ENCODE peak calls at places on chromosomes 2 and 18, in four cellular contexts. F is OCI-M1; Q is uterus; I is activated CD4-positive, CD25-positive, alpha-beta regulatory T cell. Z is an unnamed sample.

GRCh38 chr2:10030311-10030736 is 13.0 kb upstream of the KLF11 start:
- DNase-seq in F (peak), Q (no peak), I (no peak), Z (no peak)

GRCh38 chr18:63540131-63540530 is 2.0 kb upstream of the SERPINB12 start:
- DNase-seq in F (no peak), Q (no peak), I (no peak), Z (no peak)

GRCh38 chr18:29218101-29218500 is 1041.2 kb upstream of the CDH2 start:
- DNase-seq in F (no peak), Q (no peak), I (no peak), Z (no peak)

GRCh38 chr2:109151519-109151918 is 22.5 kb downstream of the SH3RF3 start:
- DNase-seq in F (no peak), Q (no peak), I (no peak), Z (no peak)

GRCh38 chr18:42310956-42311355 is 355.9 kb downstream of the PIK3C3 start:
- DNase-seq in F (no peak), Q (no peak), I (no peak), Z (no peak)

GRCh38 chr2:188922191-188922590 is 52.0 kb upstream of the COL3A1 start:
- DNase-seq in F (no peak), Q (no peak), I (no peak), Z (no peak)

GRCh38 chr2:8524388-8524787 is 157.5 kb upstream of the ID2 start:
- DNase-seq in F (no peak), Q (no peak), I (no peak), Z (no peak)

GRCh38 chr2:36449213-36449612 is 93.6 kb downstream of the CRIM1 start:
- DNase-seq in F (no peak), Q (no peak), I (no peak), Z (no peak)

GRCh38 chr18:36365836-36366775 is 68.6 kb downstream of the FHOD3 start:
- DNase-seq in F (no peak), Q (no peak), I (no peak), Z (no peak)

GRCh38 chr2:75465317-75465998 is 95.3 kb downstream of the EVA1A start:
- DNase-seq in F (no peak), Q (no peak), I (no peak), Z (no peak)

GRCh38 chr18:34818069-34818468 is 108.0 kb downstream of the DTNA start:
- DNase-seq in F (no peak), Q (no peak), I (no peak), Z (no peak)

GRCh38 chr2:67625671-67626070 is 228.5 kb downstream of the ETAA1 start:
- DNase-seq in F (no peak), Q (no peak), I (no peak), Z (no peak)

GRCh38 chr18:36485772-36486171 is 188.3 kb downstream of the FHOD3 start:
- DNase-seq in F (no peak), Q (no peak), I (no peak), Z (no peak)

GRCh38 chr18:44917865-44918476 is 237.3 kb downstream of the SETBP1 start:
- DNase-seq in F (no peak), Q (no peak), I (no peak), Z (no peak)

GRCh38 chr2:41182961-41183360 is 731.1 kb upstream of the SLC8A1 start:
- DNase-seq in F (no peak), Q (no peak), I (no peak), Z (no peak)

GRCh38 chr2:183229386-183229785 is 105.1 kb downstream of the NUP35 start:
- DNase-seq in F (no peak), Q (no peak), I (no peak), Z (no peak)

GRCh38 chr18:75828379-75828778 is 400.9 kb upstream of the SMIM21 start:
- DNase-seq in F (no peak), Q (no peak), I (no peak), Z (no peak)

GRCh38 chr2:113253453-113253852 is 25.3 kb downstream of the PAX8 start:
- DNase-seq in F (no peak), Q (no peak), I (no peak), Z (no peak)

GRCh38 chr18:52160652-52161051 is 179.3 kb upstream of the DCC start:
- DNase-seq in F (no peak), Q (no peak), I (no peak), Z (no peak)

GRCh38 chr2:47070920-47071824 is 83.9 kb downstream of the STPG4 start:
- DNase-seq in F (peak), Q (peak), I (no peak), Z (no peak)

GRCh38 chr2:25104741-25105140 is 62.9 kb downstream of the EFR3B start:
- DNase-seq in F (peak), Q (no peak), I (no peak), Z (no peak)

GRCh38 chr2:12412898-12413305 is 303.8 kb upstream of the TRIB2 start:
- DNase-seq in F (peak), Q (no peak), I (no peak), Z (no peak)

GRCh38 chr2:10475221-10475722 is 27.1 kb upstream of the ODC1 start:
- DNase-seq in F (no peak), Q (no peak), I (no peak), Z (no peak)

GRCh38 chr2:19358242-19359020 is at the start of gene OSR1:
- DNase-seq in F (no peak), Q (peak), I (no peak), Z (peak)

GRCh38 chr18:11994708-11995444 is 13.6 kb downstream of the IMPA2 start:
- DNase-seq in F (no peak), Q (no peak), I (no peak), Z (no peak)

GRCh38 chr18:59575995-59576394 is 121.2 kb downstream of the CCBE1 start:
- DNase-seq in F (no peak), Q (no peak), I (no peak), Z (no peak)

GRCh38 chr2:12778369-12778768 is 61.6 kb downstream of the TRIB2 start:
- DNase-seq in F (no peak), Q (no peak), I (no peak), Z (no peak)

GRCh38 chr18:55779711-55780590 is 192.0 kb upstream of the TCF4 start:
- DNase-seq in F (peak), Q (peak), I (no peak), Z (no peak)

GRCh38 chr18:78459646-78460045 is 520.0 kb upstream of the SALL3 start:
- DNase-seq in F (no peak), Q (no peak), I (no peak), Z (no peak)

GRCh38 chr2:104944495-104944894 is 90.6 kb downstream of the POU3F3 start:
- DNase-seq in F (peak), Q (no peak), I (no peak), Z (no peak)

GRCh38 chr2:16287831-16288230 is 347.5 kb downstream of the MYCN start:
- DNase-seq in F (no peak), Q (no peak), I (no peak), Z (no peak)

GRCh38 chr18:46704816-46705215 is 47.8 kb upstream of the LOXHD1 start:
- DNase-seq in F (no peak), Q (no peak), I (no peak), Z (no peak)

GRCh38 chr18:5421981-5422380 is 121.8 kb downstream of the EPB41L3 start:
- DNase-seq in F (no peak), Q (no peak), I (no peak), Z (no peak)

GRCh38 chr2:98907385-98907784 is 28.6 kb downstream of the CRACDL start:
- DNase-seq in F (no peak), Q (no peak), I (no peak), Z (no peak)

GRCh38 chr2:226800941-226801784 is 1.5 kb upstream of the IRS1 start:
- DNase-seq in F (peak), Q (peak), I (peak), Z (no peak)

GRCh38 chr2:109238580-109238979 is 109.6 kb downstream of the SH3RF3 start:
- DNase-seq in F (no peak), Q (peak), I (no peak), Z (no peak)

GRCh38 chr2:40101076-40101688 is 322.1 kb upstream of the THUMPD2 start:
- DNase-seq in F (peak), Q (no peak), I (no peak), Z (no peak)